ENCODE peak calls at places on chromosomes 3 and 15, in four cellular contexts. One of them, this sample, is unnamed.
A peak's percentile ranks its signal among the peaks of the same experiment; 100 is the strongest.

GRCh38 chr15:27121672-27122071 is 150.7 kb downstream of the GABRG3 start:
- DNase-seq in heart left ventricle: no peak
- DNase-seq in Peyer's patch: no peak
- DNase-seq in upper lobe of left lung: no peak
- DNase-seq in this sample: no peak

GRCh38 chr15:73078291-73078690 is 26.0 kb downstream of the NEO1 start:
- DNase-seq in heart left ventricle: no peak
- DNase-seq in upper lobe of left lung: no peak
- DNase-seq in Peyer's patch: no peak
- DNase-seq in this sample: no peak

GRCh38 chr3:107683447-107683846 is 160.7 kb downstream of the BBX start:
- DNase-seq in heart left ventricle: no peak
- DNase-seq in Peyer's patch: no peak
- DNase-seq in upper lobe of left lung: no peak
- DNase-seq in this sample: no peak

GRCh38 chr3:154954750-154955149 is 125.4 kb upstream of the MME start:
- DNase-seq in heart left ventricle: no peak
- DNase-seq in Peyer's patch: no peak
- DNase-seq in upper lobe of left lung: no peak
- DNase-seq in this sample: no peak

GRCh38 chr3:58422756-58423324 is 10.8 kb downstream of the PDHB start:
- DNase-seq in heart left ventricle: no peak
- DNase-seq in Peyer's patch: no peak
- DNase-seq in upper lobe of left lung: no peak
- DNase-seq in this sample: no peak

GRCh38 chr15:28456476-28457395 is 76.0 kb downstream of the GOLGA8G start:
- DNase-seq in heart left ventricle: peak; percentile 31
- DNase-seq in upper lobe of left lung: no peak
- DNase-seq in Peyer's patch: no peak
- DNase-seq in this sample: no peak

GRCh38 chr3:130699765-130700164 is 46.9 kb downstream of the PIK3R4 start:
- DNase-seq in Peyer's patch: no peak
- DNase-seq in upper lobe of left lung: no peak
- DNase-seq in heart left ventricle: no peak
- DNase-seq in this sample: no peak

GRCh38 chr3:14513566-14514322 is 26.4 kb downstream of the GRIP2 start:
- DNase-seq in Peyer's patch: peak; percentile 33
- DNase-seq in heart left ventricle: no peak
- DNase-seq in upper lobe of left lung: no peak
- DNase-seq in this sample: no peak

GRCh38 chr3:30680789-30681188 is 74.4 kb downstream of the TGFBR2 start:
- DNase-seq in heart left ventricle: peak; percentile 44
- DNase-seq in Peyer's patch: no peak
- DNase-seq in upper lobe of left lung: no peak
- DNase-seq in this sample: no peak

GRCh38 chr15:60370105-60370803 is 27.5 kb downstream of the ANXA2 start:
- DNase-seq in heart left ventricle: no peak
- DNase-seq in Peyer's patch: peak; percentile 63
- DNase-seq in upper lobe of left lung: no peak
- DNase-seq in this sample: no peak

GRCh38 chr15:42955518-42955917 is 34.9 kb upstream of the TTBK2 start:
- DNase-seq in upper lobe of left lung: no peak
- DNase-seq in heart left ventricle: no peak
- DNase-seq in Peyer's patch: no peak
- DNase-seq in this sample: no peak

GRCh38 chr15:62068787-62069170 is 2.0 kb downstream of the C2CD4A start:
- DNase-seq in upper lobe of left lung: no peak
- DNase-seq in heart left ventricle: no peak
- DNase-seq in Peyer's patch: no peak
- DNase-seq in this sample: no peak

GRCh38 chr3:187742351-187743171 is 2.7 kb downstream of the BCL6 start:
- DNase-seq in upper lobe of left lung: no peak
- DNase-seq in Peyer's patch: peak; percentile 62
- DNase-seq in heart left ventricle: peak; percentile 66
- DNase-seq in this sample: peak; percentile 55

GRCh38 chr15:40050788-40051615 is 12.0 kb upstream of the SRP14 start:
- DNase-seq in heart left ventricle: no peak
- DNase-seq in upper lobe of left lung: no peak
- DNase-seq in Peyer's patch: no peak
- DNase-seq in this sample: no peak

GRCh38 chr15:40046721-40047412 is 7.9 kb upstream of the SRP14 start:
- DNase-seq in heart left ventricle: no peak
- DNase-seq in upper lobe of left lung: no peak
- DNase-seq in Peyer's patch: no peak
- DNase-seq in this sample: no peak

GRCh38 chr15:40048155-40048792 is 9.3 kb upstream of the SRP14 start:
- DNase-seq in upper lobe of left lung: peak; percentile 49
- DNase-seq in heart left ventricle: no peak
- DNase-seq in Peyer's patch: peak; percentile 93
- DNase-seq in this sample: peak; percentile 39

GRCh38 chr15:40047413-40048154 is 8.6 kb upstream of the SRP14 start:
- DNase-seq in Peyer's patch: peak; percentile 82
- DNase-seq in heart left ventricle: peak; percentile 73
- DNase-seq in upper lobe of left lung: peak; percentile 83
- DNase-seq in this sample: peak; percentile 47

DNA sequence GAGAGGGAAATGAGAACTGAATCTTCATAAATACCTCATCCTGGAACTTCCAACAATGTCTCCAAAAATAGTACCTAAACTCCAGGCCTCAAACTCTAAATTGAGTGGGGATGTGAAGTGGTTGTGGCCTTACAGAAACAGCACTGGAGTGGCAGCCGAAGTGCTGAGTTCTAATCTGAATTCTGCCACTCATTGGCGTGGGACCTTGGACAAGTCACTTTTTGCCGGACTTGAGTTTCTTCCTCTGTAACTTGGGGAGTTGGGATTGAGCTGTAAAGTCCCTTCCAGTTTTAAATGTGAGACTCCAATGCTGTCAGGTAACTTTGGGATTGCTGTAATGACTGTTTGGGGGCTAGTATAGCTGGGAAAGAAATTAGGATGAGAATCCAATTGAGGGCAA is 10.1 kb upstream of the SRP14 start:
- DNase-seq in Peyer's patch: no peak
- DNase-seq in upper lobe of left lung: no peak
- DNase-seq in heart left ventricle: no peak
- DNase-seq in this sample: no peak
- H3K4me1 ChIP-seq in Peyer's patch: peaks cover 66% of the 10 kb centered on the region
- H3K4me1 ChIP-seq in upper lobe of left lung: peaks cover 45% of the 10 kb centered on the region
- H3K4me1 ChIP-seq in heart left ventricle: peaks cover 45% of the 10 kb centered on the region
- H3K4me1 ChIP-seq in this sample: peaks cover 58% of the 10 kb centered on the region

GRCh38 chr3:167651820-167652219 is 1.9 kb downstream of the WDR49 start:
- DNase-seq in upper lobe of left lung: no peak
- DNase-seq in heart left ventricle: no peak
- DNase-seq in Peyer's patch: no peak
- DNase-seq in this sample: no peak

GRCh38 chr3:167653155-167653554 is 587 bp downstream of the WDR49 start:
- DNase-seq in upper lobe of left lung: no peak
- DNase-seq in Peyer's patch: no peak
- DNase-seq in heart left ventricle: no peak
- DNase-seq in this sample: no peak

GRCh38 chr3:167650459-167650858 is 3.3 kb downstream of the WDR49 start:
- DNase-seq in heart left ventricle: no peak
- DNase-seq in Peyer's patch: no peak
- DNase-seq in upper lobe of left lung: no peak
- DNase-seq in this sample: no peak

GRCh38 chr3:167656821-167657220 is 3.1 kb upstream of the WDR49 start:
- DNase-seq in Peyer's patch: peak; percentile 49
- DNase-seq in heart left ventricle: no peak
- DNase-seq in upper lobe of left lung: no peak
- DNase-seq in this sample: no peak

DNA sequence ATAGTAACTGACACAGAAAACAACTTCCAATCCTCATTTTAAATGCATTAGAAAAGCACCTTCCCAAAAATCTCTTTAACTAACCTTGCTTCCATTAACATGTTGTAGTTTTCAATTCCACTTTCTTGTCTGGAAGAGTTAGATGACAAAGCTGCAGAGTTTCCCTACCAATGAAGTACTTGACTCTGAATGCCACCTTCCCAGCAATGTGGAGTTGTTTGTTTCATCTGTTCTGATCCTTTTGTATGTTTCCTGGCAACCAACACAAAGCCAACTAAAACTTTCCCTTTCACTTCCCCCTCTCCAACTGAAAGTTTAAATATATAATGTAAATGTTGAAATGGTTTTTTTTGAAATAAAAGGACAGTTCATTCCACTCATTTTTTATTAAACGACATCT is at the start of gene WDR49:
- DNase-seq in Peyer's patch: no peak
- DNase-seq in upper lobe of left lung: no peak
- DNase-seq in heart left ventricle: no peak
- DNase-seq in this sample: no peak
- TF ChIP-seq POLR2A in Peyer's patch: no peak
- TF ChIP-seq POLR2A in upper lobe of left lung: no peak
- TF ChIP-seq POLR2A in heart left ventricle: no peak
- TF ChIP-seq POLR2A in this sample: no peak

GRCh38 chr3:125058529-125058928 is 2.7 kb upstream of the HEG1 start:
- DNase-seq in Peyer's patch: peak; percentile 1
- DNase-seq in upper lobe of left lung: no peak
- DNase-seq in heart left ventricle: no peak
- DNase-seq in this sample: no peak
- H3K4me1 ChIP-seq in Peyer's patch: peaks cover 4% of the 10 kb centered on the region
- H3K4me1 ChIP-seq in upper lobe of left lung: peaks cover 59% of the 10 kb centered on the region
- H3K4me1 ChIP-seq in heart left ventricle: peaks cover 63% of the 10 kb centered on the region
- H3K4me1 ChIP-seq in this sample: peaks cover 64% of the 10 kb centered on the region

GRCh38 chr3:149373235-149374125 is 4.0 kb downstream of the TM4SF1 start:
- DNase-seq in Peyer's patch: no peak
- DNase-seq in upper lobe of left lung: no peak
- DNase-seq in heart left ventricle: no peak
- DNase-seq in this sample: no peak
- TF ChIP-seq POLR2A in Peyer's patch: no peak
- TF ChIP-seq POLR2A in upper lobe of left lung: no peak
- TF ChIP-seq POLR2A in heart left ventricle: no peak
- TF ChIP-seq POLR2A in this sample: no peak

DNA sequence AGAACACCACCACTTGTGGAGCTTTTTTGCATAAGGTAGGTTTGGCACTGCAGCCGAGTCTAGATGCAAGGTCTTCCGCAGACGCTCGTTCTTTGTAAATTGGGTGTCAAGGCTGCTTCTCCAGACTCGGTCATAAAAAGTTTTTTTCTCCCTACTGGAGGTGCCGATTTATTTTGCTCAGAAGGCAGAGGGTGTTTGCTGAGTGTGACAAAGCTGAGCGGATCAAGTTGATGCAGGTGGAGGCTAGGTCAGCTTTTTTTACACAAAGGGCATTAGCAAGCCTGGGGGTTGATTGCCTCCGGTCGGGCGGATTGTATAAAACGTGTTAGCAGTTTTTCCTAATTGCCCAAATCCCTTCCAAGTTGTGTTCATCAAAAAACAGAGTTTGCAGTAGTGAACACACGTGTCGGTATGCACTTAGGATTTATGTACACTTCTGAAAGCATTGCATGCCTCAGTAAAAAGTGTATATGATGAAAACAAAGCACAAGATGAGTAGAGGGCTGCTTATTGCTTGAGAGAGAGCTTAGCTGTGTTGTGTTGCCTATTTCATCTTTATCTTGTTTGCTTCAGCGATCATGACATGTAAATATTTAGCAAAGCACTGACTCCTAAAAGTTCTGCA is 2.6 kb downstream of the GPR160 start:
- DNase-seq in Peyer's patch: no peak
- DNase-seq in heart left ventricle: no peak
- DNase-seq in upper lobe of left lung: no peak
- DNase-seq in this sample: no peak
- H3K4me1 ChIP-seq in Peyer's patch: no peaks in the 10 kb centered on the region
- H3K4me1 ChIP-seq in heart left ventricle: peaks cover 14% of the 10 kb centered on the region
- H3K4me1 ChIP-seq in upper lobe of left lung: peaks cover 3% of the 10 kb centered on the region
- H3K4me1 ChIP-seq in this sample: peaks cover 43% of the 10 kb centered on the region

DNA sequence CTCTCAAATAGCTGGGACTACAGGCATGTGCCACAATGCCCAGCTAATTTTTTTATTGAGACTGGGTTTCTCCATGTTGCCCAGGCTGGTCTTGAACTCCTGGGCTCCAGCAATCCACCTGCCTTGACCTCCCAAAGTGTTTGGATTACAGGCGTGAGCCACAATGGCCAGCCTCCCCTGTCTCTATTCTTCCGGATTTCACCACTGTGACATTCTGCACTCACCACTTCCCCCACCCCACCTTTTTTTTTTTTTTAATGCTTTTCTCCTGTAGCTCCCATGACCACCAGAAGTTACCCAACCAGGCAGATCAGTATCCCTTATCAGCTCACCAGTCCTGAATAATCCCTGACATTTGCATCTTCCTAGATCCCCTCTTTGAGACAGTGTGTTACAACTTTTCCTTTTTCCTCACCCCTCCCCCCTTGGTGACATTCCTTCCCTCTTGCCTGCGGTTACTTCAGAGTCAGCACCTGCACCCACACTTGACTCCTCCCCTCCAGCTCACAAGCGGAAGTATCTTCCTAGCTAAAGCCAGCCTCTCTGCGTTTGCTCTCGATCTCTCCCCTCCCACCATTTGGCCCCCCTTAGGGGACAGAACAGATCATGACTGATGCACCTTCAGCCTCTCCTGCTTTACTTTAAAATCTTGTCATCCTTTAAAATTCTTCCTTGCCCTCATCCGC is 13.5 kb upstream of the ZNF592 start:
- DNase-seq in upper lobe of left lung: peak; percentile 87
- DNase-seq in heart left ventricle: peak; percentile 45
- DNase-seq in Peyer's patch: peak; percentile 93
- DNase-seq in this sample: peak; percentile 75
- TF ChIP-seq POLR2A in upper lobe of left lung: no peak
- TF ChIP-seq POLR2A in heart left ventricle: no peak
- TF ChIP-seq POLR2A in Peyer's patch: peak; percentile 51
- TF ChIP-seq POLR2A in this sample: no peak

This sample was measured in stomach.